ENCODE peak calls at places on chromosomes 1 and 21, in five cellular contexts. I, J, B, U and E are unnamed samples.

GRCh38 chr1:85607126-85607912 is 26.8 kb downstream of the CCN1 start:
- DNase-seq in I (no peak), J (no peak), B (peak; percentile 100), U (peak; percentile 65), E (peak; percentile 79)

GRCh38 chr1:185694081-185694480 is 40.1 kb upstream of the HMCN1 start:
- DNase-seq in I (no peak), J (no peak), B (no peak), U (peak; percentile 77), E (no peak)

GRCh38 chr1:235069577-235070563 is 58.8 kb downstream of the TOMM20 start:
- DNase-seq in I (peak; percentile 92), J (peak; percentile 95), B (peak; percentile 87), U (peak; percentile 93), E (no peak)

GRCh38 chr1:36134805-36135339 is 9.8 kb upstream of the COL8A2 start:
- DNase-seq in I (no peak), J (peak; percentile 55), B (no peak), U (no peak), E (peak; percentile 49)

GRCh38 chr1:16143566-16144324 is 12.1 kb downstream of the EPHA2 start:
- DNase-seq in I (peak; percentile 92), J (peak; percentile 90), B (no peak), U (peak; percentile 97), E (peak; percentile 97)

GRCh38 chr1:206693029-206693428 is 8.3 kb downstream of the MAPKAPK2 start:
- DNase-seq in I (no peak), J (peak; percentile 61), B (no peak), U (no peak), E (no peak)

GRCh38 chr21:31658053-31658452 is 1.4 kb upstream of the SOD1 start:
- DNase-seq in I (no peak), J (no peak), B (no peak), U (peak; percentile 91), E (no peak)

GRCh38 chr1:173507205-173507846 is 30.2 kb downstream of the PRDX6 start:
- DNase-seq in I (no peak), J (no peak), B (peak; percentile 25), U (no peak), E (no peak)

GRCh38 chr1:229710746-229711145 is 84.7 kb downstream of the URB2 start:
- DNase-seq in I (no peak), J (no peak), B (no peak), U (no peak), E (no peak)

GRCh38 chr1:50793521-50793920 is 166.5 kb downstream of the FAF1 start:
- DNase-seq in I (no peak), J (no peak), B (no peak), U (no peak), E (no peak)

GRCh38 chr1:48572632-48573258 is 100.7 kb upstream of the SPATA6 start:
- DNase-seq in I (peak; percentile 75), J (peak; percentile 47), B (peak; percentile 24), U (peak; percentile 18), E (peak; percentile 65)

GRCh38 chr1:206472454-206472853 is 2.2 kb downstream of the IKBKE start:
- DNase-seq in I (peak; percentile 80), J (no peak), B (peak; percentile 69), U (no peak), E (no peak)

GRCh38 chr21:35275776-35276175 is 226.7 kb upstream of the RUNX1 start:
- DNase-seq in I (no peak), J (no peak), B (no peak), U (no peak), E (no peak)

GRCh38 chr1:229986737-229987364 is 80.2 kb upstream of the GALNT2 start:
- DNase-seq in I (no peak), J (no peak), B (no peak), U (no peak), E (no peak)

GRCh38 chr1:91007827-91008226 is 14.0 kb downstream of the ZNF644 start:
- DNase-seq in I (no peak), J (no peak), B (no peak), U (no peak), E (no peak)

GRCh38 chr1:230117694-230118093 is 50.7 kb downstream of the GALNT2 start:
- DNase-seq in I (no peak), J (no peak), B (no peak), U (no peak), E (no peak)

GRCh38 chr1:39657923-39658485 is 13.9 kb downstream of the NT5C1A start:
- DNase-seq in I (peak; percentile 82), J (peak; percentile 69), B (no peak), U (peak; percentile 63), E (peak; percentile 63)

GRCh38 chr21:14452031-14452778 is 69.3 kb upstream of the HSPA13 start:
- DNase-seq in I (no peak), J (no peak), B (no peak), U (no peak), E (no peak)

GRCh38 chr21:34807146-34807880 is 138.5 kb downstream of the CLIC6 start:
- DNase-seq in I (no peak), J (no peak), B (peak; percentile 88), U (no peak), E (no peak)

GRCh38 chr21:30710499-30710898 is 8.1 kb downstream of the KRTAP21-3 start:
- DNase-seq in I (no peak), J (no peak), B (no peak), U (no peak), E (no peak)

GRCh38 chr1:94234615-94235014 is 2.8 kb downstream of the ARHGAP29 start:
- DNase-seq in I (no peak), J (no peak), B (no peak), U (no peak), E (no peak)

GRCh38 chr21:43868461-43868860 is 3.4 kb downstream of the AGPAT3 start:
- DNase-seq in I (no peak), J (peak; percentile 57), B (no peak), U (peak; percentile 82), E (no peak)

GRCh38 chr1:79262745-79263258 is 256.3 kb upstream of the ADGRL4 start:
- DNase-seq in I (no peak), J (no peak), B (no peak), U (no peak), E (no peak)

GRCh38 chr1:200022239-200022804 is 5.2 kb upstream of the NR5A2 start:
- DNase-seq in I (no peak), J (no peak), B (no peak), U (peak; percentile 76), E (no peak)

GRCh38 chr1:33641099-33641830 is 168.8 kb downstream of the ZSCAN20 start:
- DNase-seq in I (no peak), J (no peak), B (no peak), U (peak; percentile 35), E (no peak)

GRCh38 chr1:22896184-22896583 is 76.5 kb downstream of the LACTBL1 start:
- DNase-seq in I (no peak), J (no peak), B (no peak), U (no peak), E (no peak)

GRCh38 chr1:208080396-208081276 is 163.5 kb downstream of the PLXNA2 start:
- DNase-seq in I (no peak), J (no peak), B (no peak), U (no peak), E (no peak)

GRCh38 chr1:204426035-204426436 is 14.4 kb upstream of the PPP1R15B start:
- DNase-seq in I (no peak), J (peak; percentile 21), B (no peak), U (no peak), E (no peak)

GRCh38 chr1:210850556-210850955 is 283.4 kb downstream of the KCNH1 start:
- DNase-seq in I (no peak), J (no peak), B (no peak), U (no peak), E (no peak)

GRCh38 chr1:162704673-162705424 is 72.6 kb downstream of the DDR2 start:
- DNase-seq in I (no peak), J (no peak), B (no peak), U (no peak), E (no peak)

GRCh38 chr1:34186741-34187494 is 10.2 kb downstream of the C1orf94 start:
- DNase-seq in I (no peak), J (no peak), B (no peak), U (no peak), E (no peak)

GRCh38 chr1:48250572-48250971 is 28.1 kb downstream of the SLC5A9 start:
- DNase-seq in I (no peak), J (peak; percentile 40), B (no peak), U (peak; percentile 96), E (no peak)

GRCh38 chr21:33997432-33997831 is 75.9 kb upstream of the MRPS6 start:
- DNase-seq in I (no peak), J (no peak), B (no peak), U (peak; percentile 64), E (no peak)

GRCh38 chr1:67616394-67616985 is 68.5 kb upstream of the GADD45A start:
- DNase-seq in I (no peak), J (no peak), B (no peak), U (no peak), E (no peak)

DNA sequence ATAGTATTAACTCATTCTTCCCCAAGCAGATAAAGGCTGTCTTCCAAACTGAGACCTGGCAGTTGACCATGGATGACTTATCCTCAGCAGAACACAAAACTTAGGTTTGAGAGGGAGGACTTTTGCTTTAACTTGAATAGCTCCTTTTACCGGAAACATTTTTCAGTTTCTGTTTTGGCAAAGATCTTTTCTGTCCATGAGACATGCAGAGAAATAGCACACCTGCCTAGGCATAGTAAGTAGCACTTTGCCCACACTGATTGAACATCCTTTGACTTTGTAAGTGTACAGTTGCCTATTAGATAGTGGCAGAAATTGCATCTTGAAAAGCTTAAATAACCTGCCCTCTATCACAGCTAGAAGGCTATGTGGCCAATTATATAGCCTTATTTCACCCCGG is 1962.5 kb downstream of the MRPL39 start:
- DNase-seq in I (no peak), J (no peak), B (no peak), U (no peak), E (no peak)
- H3K4me3 ChIP-seq in I (no peak overlapping the region), J (no peak overlapping the region), B (no peak overlapping the region), U (no peak overlapping the region), E (no peak overlapping the region)

GRCh38 chr21:41953249-41953830 is 478 bp downstream of the C2CD2 start:
- DNase-seq in I (peak; percentile 78), J (peak; percentile 30), B (no peak), U (no peak), E (no peak)
- H3K4me3 ChIP-seq in I (peak overlapping the region; percentile 78), J (peak overlapping the region; percentile 79), B (peak overlapping the region; percentile 70), U (peak overlapping the region; percentile 50), E (peak overlapping the region; percentile 64)

DNA sequence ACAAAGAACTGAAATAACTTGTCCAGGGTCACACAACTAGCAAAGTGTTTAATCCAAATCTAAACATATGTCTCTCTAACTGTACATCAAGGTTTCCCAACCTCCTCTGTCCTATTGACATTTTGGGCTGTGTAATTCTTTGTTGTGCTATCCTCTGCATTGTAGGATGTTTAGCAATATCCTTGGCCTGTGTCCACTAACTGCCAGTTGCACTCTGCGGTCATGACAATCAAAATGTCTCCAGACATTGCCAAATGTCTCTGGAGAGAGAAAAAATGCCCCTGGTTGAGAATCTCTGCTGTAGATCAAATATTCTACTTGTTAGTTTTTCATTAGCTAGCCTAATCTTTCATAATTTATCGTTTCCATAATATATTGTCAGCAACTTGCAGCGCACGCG is 353.4 kb upstream of the NEGR1 start:
- DNase-seq in I (no peak), J (no peak), B (peak; percentile 39), U (no peak), E (no peak)
- H3K4me3 ChIP-seq in I (no peak overlapping the region), J (no peak overlapping the region), B (no peak overlapping the region), U (no peak overlapping the region), E (no peak overlapping the region)

GRCh38 chr1:247415423-247416361 is at the start of gene NLRP3:
- DNase-seq in I (peak; percentile 75), J (peak; percentile 34), B (no peak), U (peak; percentile 25), E (no peak)
- H3K4me3 ChIP-seq in I (peak within 1 kb of the TSS; percentile 32), J (peak within 1 kb of the TSS; percentile 32), B (no peak within 1 kb of the TSS), U (no peak within 1 kb of the TSS), E (no peak within 1 kb of the TSS)

GRCh38 chr1:217274416-217274815 is 356.5 kb downstream of the GPATCH2 start:
- DNase-seq in I (no peak), J (no peak), B (peak; percentile 74), U (no peak), E (no peak)
- H3K4me3 ChIP-seq in I (no peak overlapping the region), J (no peak overlapping the region), B (no peak overlapping the region), U (no peak overlapping the region), E (no peak overlapping the region)